ENCODE peak calls at places on chromosome X, in five cellular contexts. One of them, this sample, is unnamed.
A peak's percentile ranks its signal among the peaks of the same experiment; 100 is the strongest.

GRCh38 chrX:129235903-129236302 is 287.4 kb downstream of the SMARCA1 start:
- DNase-seq in psoas muscle: no peak
- DNase-seq in anterior cingulate cortex: no peak
- DNase-seq in CD4-positive, alpha-beta T cell: no peak
- DNase-seq in GM10248: no peak
- DNase-seq in this sample: no peak

GRCh38 chrX:69615323-69615722 is 590 bp upstream of the EDA start:
- DNase-seq in psoas muscle: no peak
- DNase-seq in anterior cingulate cortex: no peak
- DNase-seq in CD4-positive, alpha-beta T cell: no peak
- DNase-seq in GM10248: no peak
- DNase-seq in this sample: no peak

GRCh38 chrX:152637649-152638442 is at the start of gene GABRQ:
- DNase-seq in psoas muscle: peak; percentile 29
- DNase-seq in anterior cingulate cortex: no peak
- DNase-seq in CD4-positive, alpha-beta T cell: no peak
- DNase-seq in GM10248: no peak
- DNase-seq in this sample: no peak

GRCh38 chrX:40151211-40152172 is 53.7 kb upstream of the BCOR start:
- DNase-seq in psoas muscle: peak; percentile 51
- DNase-seq in anterior cingulate cortex: no peak
- DNase-seq in CD4-positive, alpha-beta T cell: no peak
- DNase-seq in GM10248: no peak
- DNase-seq in this sample: no peak

GRCh38 chrX:21734175-21734574 is 23.7 kb downstream of the SMPX start:
- DNase-seq in psoas muscle: no peak
- DNase-seq in anterior cingulate cortex: no peak
- DNase-seq in CD4-positive, alpha-beta T cell: no peak
- DNase-seq in GM10248: no peak
- DNase-seq in this sample: no peak

GRCh38 chrX:63506320-63506719 is 155.2 kb upstream of the SPIN4 start:
- DNase-seq in psoas muscle: no peak
- DNase-seq in anterior cingulate cortex: no peak
- DNase-seq in CD4-positive, alpha-beta T cell: no peak
- DNase-seq in GM10248: peak; percentile 5
- DNase-seq in this sample: no peak

GRCh38 chrX:119411959-119412358 is 12.8 kb downstream of the SLC25A43 start:
- DNase-seq in psoas muscle: no peak
- DNase-seq in anterior cingulate cortex: no peak
- DNase-seq in CD4-positive, alpha-beta T cell: no peak
- DNase-seq in GM10248: no peak
- DNase-seq in this sample: no peak

GRCh38 chrX:153245288-153245731 is 66.2 kb downstream of the MAGEA1 start:
- DNase-seq in psoas muscle: no peak
- DNase-seq in anterior cingulate cortex: no peak
- DNase-seq in CD4-positive, alpha-beta T cell: no peak
- DNase-seq in GM10248: no peak
- DNase-seq in this sample: no peak

GRCh38 chrX:47595701-47596655 is 13.7 kb downstream of the TIMP1 start:
- DNase-seq in psoas muscle: no peak
- DNase-seq in anterior cingulate cortex: no peak
- DNase-seq in CD4-positive, alpha-beta T cell: no peak
- DNase-seq in GM10248: no peak
- DNase-seq in this sample: no peak

GRCh38 chrX:69430730-69431129 is 73.4 kb upstream of the NALF2 start:
- DNase-seq in psoas muscle: no peak
- DNase-seq in anterior cingulate cortex: no peak
- DNase-seq in CD4-positive, alpha-beta T cell: no peak
- DNase-seq in GM10248: no peak
- DNase-seq in this sample: no peak

GRCh38 chrX:71068052-71068918 is at the start of gene SNX12:
- DNase-seq in psoas muscle: peak; percentile 90
- DNase-seq in anterior cingulate cortex: peak; percentile 42
- DNase-seq in CD4-positive, alpha-beta T cell: peak; percentile 73
- DNase-seq in GM10248: peak; percentile 86
- DNase-seq in this sample: peak; percentile 86

GRCh38 chrX:101595739-101596419 is 21.9 kb downstream of the ARMCX6 start:
- DNase-seq in psoas muscle: no peak
- DNase-seq in anterior cingulate cortex: no peak
- DNase-seq in CD4-positive, alpha-beta T cell: no peak
- DNase-seq in GM10248: peak; percentile 68
- DNase-seq in this sample: peak; percentile 62

GRCh38 chrX:15751160-15751819 is 13.2 kb downstream of the CA5B start:
- DNase-seq in psoas muscle: no peak
- DNase-seq in anterior cingulate cortex: no peak
- DNase-seq in CD4-positive, alpha-beta T cell: no peak
- DNase-seq in GM10248: no peak
- DNase-seq in this sample: no peak

GRCh38 chrX:75071334-75071733 is 84.7 kb downstream of the ABCB7 start:
- DNase-seq in psoas muscle: no peak
- DNase-seq in anterior cingulate cortex: no peak
- DNase-seq in CD4-positive, alpha-beta T cell: no peak
- DNase-seq in GM10248: no peak
- DNase-seq in this sample: no peak

GRCh38 chrX:5730561-5730960 is 498.1 kb downstream of the NLGN4X start:
- DNase-seq in psoas muscle: no peak
- DNase-seq in anterior cingulate cortex: no peak
- DNase-seq in CD4-positive, alpha-beta T cell: no peak
- DNase-seq in GM10248: no peak
- DNase-seq in this sample: no peak

GRCh38 chrX:70038515-70038914 is 11.2 kb downstream of the AWAT2 start:
- DNase-seq in psoas muscle: no peak
- DNase-seq in anterior cingulate cortex: no peak
- DNase-seq in CD4-positive, alpha-beta T cell: no peak
- DNase-seq in GM10248: no peak
- DNase-seq in this sample: no peak

GRCh38 chrX:112688242-112688641 is 8.5 kb upstream of the LHFPL1 start:
- DNase-seq in psoas muscle: no peak
- DNase-seq in anterior cingulate cortex: no peak
- DNase-seq in CD4-positive, alpha-beta T cell: no peak
- DNase-seq in GM10248: no peak
- DNase-seq in this sample: no peak

GRCh38 chrX:141945415-141945814 is 41.7 kb downstream of the MAGEC1 start:
- DNase-seq in psoas muscle: no peak
- DNase-seq in anterior cingulate cortex: no peak
- DNase-seq in CD4-positive, alpha-beta T cell: no peak
- DNase-seq in GM10248: no peak
- DNase-seq in this sample: no peak

GRCh38 chrX:47170861-47171692 is 22.6 kb upstream of the UBA1 start:
- DNase-seq in psoas muscle: no peak
- DNase-seq in anterior cingulate cortex: no peak
- DNase-seq in CD4-positive, alpha-beta T cell: no peak
- DNase-seq in GM10248: no peak
- DNase-seq in this sample: no peak

GRCh38 chrX:19964017-19964710 is 26.7 kb downstream of the BCLAF3 start:
- DNase-seq in psoas muscle: no peak
- DNase-seq in anterior cingulate cortex: no peak
- DNase-seq in CD4-positive, alpha-beta T cell: no peak
- DNase-seq in GM10248: peak; percentile 21
- DNase-seq in this sample: peak; percentile 29

GRCh38 chrX:9188117-9188516 is 154.2 kb upstream of the FAM9B start:
- DNase-seq in psoas muscle: no peak
- DNase-seq in anterior cingulate cortex: no peak
- DNase-seq in CD4-positive, alpha-beta T cell: no peak
- DNase-seq in GM10248: no peak
- DNase-seq in this sample: no peak

GRCh38 chrX:134938682-134939081 is 52.1 kb upstream of the SMIM10 start:
- DNase-seq in psoas muscle: no peak
- DNase-seq in anterior cingulate cortex: no peak
- DNase-seq in CD4-positive, alpha-beta T cell: no peak
- DNase-seq in GM10248: no peak
- DNase-seq in this sample: no peak

GRCh38 chrX:18702362-18703195 is 4.9 kb upstream of the PPEF1 start:
- DNase-seq in psoas muscle: no peak
- DNase-seq in anterior cingulate cortex: no peak
- DNase-seq in CD4-positive, alpha-beta T cell: no peak
- DNase-seq in GM10248: no peak
- DNase-seq in this sample: no peak

GRCh38 chrX:17470136-17470535 is 95.1 kb downstream of the NHS start:
- DNase-seq in psoas muscle: no peak
- DNase-seq in anterior cingulate cortex: no peak
- DNase-seq in CD4-positive, alpha-beta T cell: no peak
- DNase-seq in GM10248: no peak
- DNase-seq in this sample: no peak

GRCh38 chrX:118528089-118528753 is 32.6 kb downstream of the DOCK11 start:
- DNase-seq in psoas muscle: no peak
- DNase-seq in anterior cingulate cortex: no peak
- DNase-seq in CD4-positive, alpha-beta T cell: peak; percentile 32
- DNase-seq in GM10248: peak; percentile 29
- DNase-seq in this sample: no peak

GRCh38 chrX:14698770-14699169 is 169.4 kb downstream of the GLRA2 start:
- DNase-seq in psoas muscle: no peak
- DNase-seq in anterior cingulate cortex: no peak
- DNase-seq in CD4-positive, alpha-beta T cell: no peak
- DNase-seq in GM10248: no peak
- DNase-seq in this sample: no peak

GRCh38 chrX:124938715-124939114 is 381.0 kb upstream of the TEX13C start:
- DNase-seq in psoas muscle: no peak
- DNase-seq in anterior cingulate cortex: no peak
- DNase-seq in CD4-positive, alpha-beta T cell: no peak
- DNase-seq in GM10248: no peak
- DNase-seq in this sample: no peak

GRCh38 chrX:67917412-67918010 is 373.7 kb downstream of the AR start:
- DNase-seq in psoas muscle: no peak
- DNase-seq in anterior cingulate cortex: no peak
- DNase-seq in CD4-positive, alpha-beta T cell: no peak
- DNase-seq in GM10248: no peak
- DNase-seq in this sample: no peak

GRCh38 chrX:29065477-29065876 is 478.2 kb downstream of the IL1RAPL1 start:
- DNase-seq in psoas muscle: no peak
- DNase-seq in anterior cingulate cortex: no peak
- DNase-seq in CD4-positive, alpha-beta T cell: no peak
- DNase-seq in GM10248: no peak
- DNase-seq in this sample: no peak

GRCh38 chrX:9464435-9465371 is at the start of gene TBL1X:
- DNase-seq in psoas muscle: peak; percentile 70
- DNase-seq in anterior cingulate cortex: peak; percentile 8
- DNase-seq in CD4-positive, alpha-beta T cell: peak; percentile 19
- DNase-seq in GM10248: peak; percentile 59
- DNase-seq in this sample: no peak

GRCh38 chrX:154990496-154990895 is 32.0 kb downstream of the F8 start:
- DNase-seq in psoas muscle: no peak
- DNase-seq in anterior cingulate cortex: no peak
- DNase-seq in CD4-positive, alpha-beta T cell: no peak
- DNase-seq in GM10248: no peak
- DNase-seq in this sample: no peak

GRCh38 chrX:22186165-22186564 is 86.5 kb upstream of the CBLL2 start:
- DNase-seq in psoas muscle: no peak
- DNase-seq in anterior cingulate cortex: no peak
- DNase-seq in CD4-positive, alpha-beta T cell: no peak
- DNase-seq in GM10248: no peak
- DNase-seq in this sample: no peak